ENCODE peak calls at places on chromosomes 6 and 20, in ten cellular contexts. One of them, this sample, is unnamed.

GRCh38 chr20:39013662-39014109 is 51.5 kb downstream of the DHX35 start:
- DNase-seq in M059J: no peak
- DNase-seq in CD4-positive, alpha-beta T cell: no peak
- DNase-seq in Caki2: no peak
- DNase-seq in HEK293T: no peak
- DNase-seq in upper lobe of left lung: no peak
- DNase-seq in GM12865: no peak
- DNase-seq in stimulated activated naive CD8-positive, alpha-beta T cell treated with anti-CD3 and anti-CD28 coated beads, Interleukin-15, amount 100 ng/mL, for 72 hours: no peak
- DNase-seq in stimulated activated naive CD4-positive, alpha-beta T cell treated with Interleukin-2 at 50 U/mL for 16 hours: no peak
- DNase-seq in sciatic nerve: no peak
- DNase-seq in this sample: no peak

GRCh38 chr6:3119040-3119723 is 671 bp downstream of the BPHL start:
- DNase-seq in CD4-positive, alpha-beta T cell: no peak
- DNase-seq in Caki2: no peak
- DNase-seq in GM12865: no peak
- DNase-seq in sciatic nerve: no peak
- DNase-seq in stimulated activated naive CD8-positive, alpha-beta T cell treated with anti-CD3 and anti-CD28 coated beads, Interleukin-15, amount 100 ng/mL, for 72 hours: no peak
- DNase-seq in upper lobe of left lung: no peak
- DNase-seq in HEK293T: peak
- DNase-seq in M059J: peak
- DNase-seq in stimulated activated naive CD4-positive, alpha-beta T cell treated with Interleukin-2 at 50 U/mL for 16 hours: no peak
- DNase-seq in this sample: no peak

GRCh38 chr6:21636876-21637275 is 43.3 kb downstream of the SOX4 start:
- DNase-seq in stimulated activated naive CD8-positive, alpha-beta T cell treated with anti-CD3 and anti-CD28 coated beads, Interleukin-15, amount 100 ng/mL, for 72 hours: no peak
- DNase-seq in Caki2: no peak
- DNase-seq in M059J: no peak
- DNase-seq in stimulated activated naive CD4-positive, alpha-beta T cell treated with Interleukin-2 at 50 U/mL for 16 hours: no peak
- DNase-seq in GM12865: no peak
- DNase-seq in upper lobe of left lung: no peak
- DNase-seq in CD4-positive, alpha-beta T cell: no peak
- DNase-seq in sciatic nerve: no peak
- DNase-seq in HEK293T: no peak
- DNase-seq in this sample: no peak

GRCh38 chr6:1227935-1228753 is 83.8 kb upstream of the FOXQ1 start:
- DNase-seq in sciatic nerve: no peak
- DNase-seq in Caki2: no peak
- DNase-seq in stimulated activated naive CD8-positive, alpha-beta T cell treated with anti-CD3 and anti-CD28 coated beads, Interleukin-15, amount 100 ng/mL, for 72 hours: no peak
- DNase-seq in HEK293T: no peak
- DNase-seq in M059J: no peak
- DNase-seq in CD4-positive, alpha-beta T cell: no peak
- DNase-seq in GM12865: no peak
- DNase-seq in stimulated activated naive CD4-positive, alpha-beta T cell treated with Interleukin-2 at 50 U/mL for 16 hours: no peak
- DNase-seq in upper lobe of left lung: no peak
- DNase-seq in this sample: no peak

GRCh38 chr6:168055696-168056489 is 23.1 kb downstream of the FRMD1 start:
- DNase-seq in stimulated activated naive CD4-positive, alpha-beta T cell treated with Interleukin-2 at 50 U/mL for 16 hours: no peak
- DNase-seq in GM12865: no peak
- DNase-seq in M059J: no peak
- DNase-seq in sciatic nerve: no peak
- DNase-seq in CD4-positive, alpha-beta T cell: no peak
- DNase-seq in stimulated activated naive CD8-positive, alpha-beta T cell treated with anti-CD3 and anti-CD28 coated beads, Interleukin-15, amount 100 ng/mL, for 72 hours: no peak
- DNase-seq in HEK293T: no peak
- DNase-seq in Caki2: no peak
- DNase-seq in upper lobe of left lung: no peak
- DNase-seq in this sample: no peak

GRCh38 chr6:106609699-106610098 is 19.6 kb downstream of the RTN4IP1 start:
- DNase-seq in sciatic nerve: no peak
- DNase-seq in stimulated activated naive CD4-positive, alpha-beta T cell treated with Interleukin-2 at 50 U/mL for 16 hours: no peak
- DNase-seq in CD4-positive, alpha-beta T cell: no peak
- DNase-seq in Caki2: peak
- DNase-seq in stimulated activated naive CD8-positive, alpha-beta T cell treated with anti-CD3 and anti-CD28 coated beads, Interleukin-15, amount 100 ng/mL, for 72 hours: peak
- DNase-seq in upper lobe of left lung: no peak
- DNase-seq in GM12865: peak
- DNase-seq in M059J: peak
- DNase-seq in HEK293T: peak
- DNase-seq in this sample: peak

GRCh38 chr6:25717856-25718740 is 36.4 kb upstream of the SLC17A4 start:
- DNase-seq in M059J: peak
- DNase-seq in Caki2: peak
- DNase-seq in stimulated activated naive CD4-positive, alpha-beta T cell treated with Interleukin-2 at 50 U/mL for 16 hours: no peak
- DNase-seq in stimulated activated naive CD8-positive, alpha-beta T cell treated with anti-CD3 and anti-CD28 coated beads, Interleukin-15, amount 100 ng/mL, for 72 hours: no peak
- DNase-seq in CD4-positive, alpha-beta T cell: no peak
- DNase-seq in sciatic nerve: no peak
- DNase-seq in GM12865: peak
- DNase-seq in upper lobe of left lung: no peak
- DNase-seq in HEK293T: peak
- DNase-seq in this sample: peak

GRCh38 chr20:33178726-33179125 is 10.8 kb downstream of the BPIFA2 start:
- DNase-seq in stimulated activated naive CD8-positive, alpha-beta T cell treated with anti-CD3 and anti-CD28 coated beads, Interleukin-15, amount 100 ng/mL, for 72 hours: no peak
- DNase-seq in M059J: no peak
- DNase-seq in Caki2: peak
- DNase-seq in GM12865: no peak
- DNase-seq in HEK293T: no peak
- DNase-seq in stimulated activated naive CD4-positive, alpha-beta T cell treated with Interleukin-2 at 50 U/mL for 16 hours: no peak
- DNase-seq in sciatic nerve: no peak
- DNase-seq in CD4-positive, alpha-beta T cell: no peak
- DNase-seq in upper lobe of left lung: peak
- DNase-seq in this sample: no peak

GRCh38 chr6:33568826-33569570 is 11.1 kb downstream of the BAK1 start:
- DNase-seq in Caki2: no peak
- DNase-seq in upper lobe of left lung: no peak
- DNase-seq in M059J: no peak
- DNase-seq in stimulated activated naive CD4-positive, alpha-beta T cell treated with Interleukin-2 at 50 U/mL for 16 hours: no peak
- DNase-seq in sciatic nerve: no peak
- DNase-seq in CD4-positive, alpha-beta T cell: no peak
- DNase-seq in HEK293T: no peak
- DNase-seq in stimulated activated naive CD8-positive, alpha-beta T cell treated with anti-CD3 and anti-CD28 coated beads, Interleukin-15, amount 100 ng/mL, for 72 hours: no peak
- DNase-seq in GM12865: no peak
- DNase-seq in this sample: no peak

GRCh38 chr6:139853302-139853992 is 479.0 kb upstream of the CITED2 start:
- DNase-seq in M059J: peak
- DNase-seq in sciatic nerve: no peak
- DNase-seq in upper lobe of left lung: no peak
- DNase-seq in stimulated activated naive CD8-positive, alpha-beta T cell treated with anti-CD3 and anti-CD28 coated beads, Interleukin-15, amount 100 ng/mL, for 72 hours: no peak
- DNase-seq in GM12865: no peak
- DNase-seq in Caki2: peak
- DNase-seq in CD4-positive, alpha-beta T cell: no peak
- DNase-seq in HEK293T: no peak
- DNase-seq in stimulated activated naive CD4-positive, alpha-beta T cell treated with Interleukin-2 at 50 U/mL for 16 hours: no peak
- DNase-seq in this sample: peak